ENCODE peak calls at places on chromosomes 7 and 10, in four cellular contexts. E, D, J and H are unnamed samples.

GRCh38 chr7:44561962-44562621 is 11.6 kb downstream of the DDX56 start:
- DNase-seq in E (no peak), D (peak; percentile 54), J (peak; percentile 53), H (peak; percentile 75)

GRCh38 chr10:115833119-115833518 is 439.9 kb downstream of the GFRA1 start:
- DNase-seq in E (no peak), D (no peak), J (no peak), H (no peak)

GRCh38 chr7:151992375-151992774 is 33.1 kb upstream of the GALNT11 start:
- DNase-seq in E (peak; percentile 86), D (no peak), J (peak; percentile 19), H (peak; percentile 51)

GRCh38 chr7:123792547-123792946 is 43.7 kb upstream of the WASL start:
- DNase-seq in E (no peak), D (no peak), J (no peak), H (no peak)

GRCh38 chr7:110442386-110442837 is 648.5 kb upstream of the LRRN3 start:
- DNase-seq in E (peak; percentile 81), D (peak; percentile 37), J (peak; percentile 65), H (no peak)

GRCh38 chr7:100356416-100357068 is 1.4 kb upstream of the PILRB start:
- DNase-seq in E (peak; percentile 26), D (no peak), J (no peak), H (no peak)

GRCh38 chr7:155594163-155594732 is 47.9 kb upstream of the CNPY1 start:
- DNase-seq in E (no peak), D (no peak), J (no peak), H (no peak)

GRCh38 chr10:3658766-3659165 is 126.2 kb downstream of the KLF6 start:
- DNase-seq in E (no peak), D (no peak), J (no peak), H (no peak)

GRCh38 chr7:71229699-71230098 is 97.8 kb downstream of the GALNT17 start:
- DNase-seq in E (no peak), D (no peak), J (no peak), H (no peak)

GRCh38 chr7:71227126-71227525 is 95.2 kb downstream of the GALNT17 start:
- DNase-seq in E (no peak), D (no peak), J (no peak), H (no peak)

GRCh38 chr7:71229201-71229600 is 97.3 kb downstream of the GALNT17 start:
- DNase-seq in E (no peak), D (no peak), J (no peak), H (no peak)
- H3K27ac ChIP-seq in E (no peak overlapping the region), D (no peak overlapping the region), J (no peak overlapping the region), H (no peak overlapping the region)

GRCh38 chr7:43303740-43304241 is 191.3 kb downstream of the HECW1 start:
- DNase-seq in E (no peak), D (peak; percentile 2), J (no peak), H (peak; percentile 15)

GRCh38 chr7:43298617-43299016 is 186.2 kb downstream of the HECW1 start:
- DNase-seq in E (no peak), D (no peak), J (no peak), H (no peak)

GRCh38 chr7:43300121-43300520 is 187.7 kb downstream of the HECW1 start:
- DNase-seq in E (no peak), D (no peak), J (no peak), H (no peak)

GRCh38 chr7:43302211-43302711 is 189.8 kb downstream of the HECW1 start:
- DNase-seq in E (no peak), D (peak; percentile 49), J (peak; percentile 59), H (peak; percentile 30)

GRCh38 chr7:43302773-43303172 is 190.3 kb downstream of the HECW1 start:
- DNase-seq in E (no peak), D (no peak), J (no peak), H (no peak)
- H3K9ac ChIP-seq in E (no peak overlapping the region), D (no peak overlapping the region), J (no peak overlapping the region), H (no peak overlapping the region)

GRCh38 chr10:63703113-63703670 is 182.0 kb downstream of the REEP3 start:
- DNase-seq in E (no peak), D (peak; percentile 43), J (peak; percentile 28), H (no peak)
- H3K27ac ChIP-seq in E (no peak overlapping the region), D (no peak overlapping the region), J (no peak overlapping the region), H (no peak overlapping the region)

DNA sequence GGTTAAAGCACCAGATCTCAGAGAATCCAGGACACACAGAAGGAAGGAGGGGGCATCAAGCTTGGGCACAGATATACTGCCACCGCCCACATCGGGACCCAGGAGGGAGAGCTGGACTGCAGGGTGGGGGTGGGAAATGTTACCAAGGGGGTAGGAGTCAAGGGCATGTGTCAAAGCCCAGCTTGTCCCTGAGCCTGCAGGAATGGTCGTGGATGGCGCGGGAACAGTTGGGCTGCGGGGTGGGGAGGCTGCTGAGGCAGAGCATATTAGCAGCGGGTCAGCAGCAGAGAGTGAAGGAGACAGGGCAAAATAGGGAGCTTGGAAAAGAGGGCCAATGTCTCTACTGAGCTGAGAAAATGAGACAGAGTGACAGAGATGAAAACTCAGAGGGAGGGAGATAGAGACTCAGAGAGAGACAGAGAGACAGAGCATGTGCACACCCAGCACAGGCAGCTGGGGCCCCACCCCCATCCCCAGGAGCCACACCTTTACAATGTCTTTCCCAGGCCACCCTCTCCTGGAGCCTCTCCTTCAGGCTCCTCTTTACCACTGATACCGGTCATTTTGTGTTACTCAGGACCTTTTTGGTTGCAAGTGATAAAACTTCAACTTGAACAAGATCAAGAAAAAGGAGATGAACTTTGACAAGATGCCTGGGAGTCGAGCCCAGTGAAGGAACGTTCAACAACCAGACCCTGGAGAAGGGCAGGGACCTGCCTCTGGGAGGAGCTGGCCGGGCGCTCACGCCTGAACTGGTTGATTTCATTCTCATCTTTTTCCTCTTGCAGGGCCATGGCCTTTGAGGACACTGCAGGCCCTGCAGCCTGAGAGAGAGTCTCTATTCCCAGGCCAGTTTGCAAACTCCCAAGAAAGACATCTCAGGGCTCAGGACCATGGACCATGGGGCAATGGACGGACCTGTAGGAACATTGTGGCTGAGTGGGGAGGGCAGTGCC is 50.0 kb downstream of the AOC1 start:
- DNase-seq in E (peak; percentile 42), D (no peak), J (no peak), H (peak; percentile 18)
- H3K9ac ChIP-seq in E (no peak overlapping the region), D (no peak overlapping the region), J (no peak overlapping the region), H (no peak overlapping the region)

DNA sequence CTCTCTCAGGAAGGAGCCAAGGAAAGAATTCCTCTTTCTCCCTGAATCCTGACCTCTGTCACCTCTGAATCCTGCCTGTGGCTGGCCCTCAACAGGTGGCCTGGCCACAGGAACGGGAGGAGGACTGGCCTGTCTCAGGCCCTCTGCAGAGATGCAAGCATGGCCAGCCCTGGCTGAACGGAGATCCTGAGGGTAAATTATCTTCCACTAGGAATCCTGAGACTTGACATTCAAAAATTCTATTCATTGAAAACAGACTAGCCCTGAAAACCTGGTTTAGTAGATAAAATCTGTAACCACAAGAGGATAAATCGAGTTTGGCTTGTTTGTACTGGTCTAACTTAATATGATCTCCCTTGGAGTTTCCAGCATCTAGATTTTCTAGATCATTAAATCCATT is 579.3 kb downstream of the LRMDA start:
- DNase-seq in E (peak; percentile 58), D (no peak), J (no peak), H (no peak)
- H3K27ac ChIP-seq in E (no peak overlapping the region), D (no peak overlapping the region), J (no peak overlapping the region), H (no peak overlapping the region)

DNA sequence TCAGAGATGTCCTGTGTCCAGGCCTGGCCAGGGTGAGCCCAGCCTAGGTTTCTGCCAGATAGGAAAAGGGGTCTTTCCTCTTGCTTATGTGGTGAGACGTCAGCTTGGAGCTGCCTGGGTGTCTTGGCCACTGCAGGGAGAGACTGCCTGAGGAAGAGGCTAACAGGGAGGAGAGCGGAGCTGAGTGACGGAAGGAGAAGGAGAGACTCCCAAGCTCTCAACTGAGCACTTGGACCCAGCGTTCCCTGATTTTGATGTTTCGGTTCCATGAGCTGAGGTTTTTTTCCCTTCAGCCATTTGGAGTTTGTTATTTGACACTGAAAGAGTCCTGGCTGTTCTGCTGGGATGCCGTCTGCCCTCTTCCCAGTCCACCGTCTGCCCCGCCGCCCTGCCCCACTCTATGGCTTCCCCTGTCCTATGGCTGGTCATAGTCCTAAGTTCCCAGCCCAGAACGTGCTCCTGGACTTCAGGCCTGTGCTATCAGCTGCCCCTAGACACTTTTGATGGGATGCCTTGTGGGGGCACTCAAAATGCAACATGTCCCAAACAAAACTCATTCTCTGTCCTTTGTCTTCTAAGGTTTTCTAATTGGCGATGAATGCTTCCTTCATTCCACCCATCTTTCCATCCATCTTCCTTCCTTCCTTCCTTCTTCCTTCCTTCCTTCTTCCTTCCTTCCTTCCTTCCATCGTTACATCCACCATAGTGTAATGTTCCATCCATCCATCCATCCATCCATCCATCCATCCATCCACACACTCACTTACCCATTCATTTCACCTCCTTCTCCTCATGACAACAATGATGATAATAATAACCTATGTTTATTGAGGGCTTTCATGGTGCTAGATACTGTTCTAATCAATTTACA is 20.3 kb upstream of the PCBD1 start:
- DNase-seq in E (peak; percentile 7), D (no peak), J (no peak), H (no peak)
- H3K9ac ChIP-seq in E (no peak overlapping the region), D (no peak overlapping the region), J (no peak overlapping the region), H (no peak overlapping the region)

DNA sequence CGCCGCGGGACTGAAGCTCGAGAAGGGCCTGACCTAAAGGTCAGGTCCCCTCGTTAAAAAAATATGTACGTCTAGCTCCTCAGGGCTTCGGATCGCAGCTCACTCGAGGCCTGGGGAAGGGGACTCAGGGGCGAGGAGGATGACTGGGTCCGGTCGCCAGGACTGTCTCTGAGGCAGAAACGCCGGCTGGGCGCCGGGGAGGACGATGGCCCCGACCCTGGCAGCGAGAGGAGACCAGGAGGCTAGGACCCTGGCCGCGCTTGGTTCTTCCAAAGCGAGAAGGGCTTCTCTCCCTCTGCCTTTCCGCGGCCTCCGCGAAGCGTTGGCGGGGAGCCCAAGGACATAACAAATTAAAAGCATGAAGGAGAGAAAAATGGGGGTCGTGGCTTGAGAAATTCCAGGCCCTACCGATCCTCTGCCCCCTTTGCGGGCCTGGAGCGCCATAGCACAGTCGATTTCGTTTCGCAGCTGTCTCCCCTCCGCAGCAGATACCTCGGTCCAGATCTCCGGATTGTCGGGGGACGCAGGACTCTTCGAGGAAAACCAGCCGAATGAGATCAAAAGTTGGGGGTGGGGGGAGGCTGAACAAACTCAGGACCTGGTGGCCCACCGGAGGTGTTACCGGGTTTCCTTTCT is 3.1 kb downstream of the NKX2-3 start:
- DNase-seq in E (peak; percentile 39), D (no peak), J (no peak), H (no peak)
- H3K27ac ChIP-seq in E (no peak overlapping the region), D (no peak overlapping the region), J (no peak overlapping the region), H (no peak overlapping the region)